ENCODE peak calls at places on chromosomes 4 and X, in six cellular contexts. S, W, G, Z, M and C are unnamed samples.
A peak's percentile ranks its signal among the peaks of the same experiment; 100 is the strongest.

GRCh38 chr4:168408620-168409019 is 71.7 kb downstream of the DDX60L start:
- DNase-seq in M (peak; percentile 93), W (peak; percentile 94), Z (no peak), S (peak; percentile 98), G (peak; percentile 14), C (peak; percentile 74)

GRCh38 chr4:137531951-137532868 is at the start of gene PCDH18:
- DNase-seq in S (peak; percentile 98), Z (peak; percentile 51), W (peak; percentile 96), M (peak; percentile 63), G (peak; percentile 64), C (peak; percentile 90)

GRCh38 chr4:1193206-1194027 is 21.0 kb upstream of the SPON2 start:
- DNase-seq in M (no peak), Z (peak; percentile 21), G (no peak), S (no peak), W (no peak), C (peak; percentile 25)

GRCh38 chr4:99062120-99062519 is 26.5 kb downstream of the ADH5 start:
- DNase-seq in M (peak; percentile 79), Z (no peak), W (peak; percentile 21), S (peak; percentile 36), G (peak; percentile 12), C (no peak)

GRCh38 chrX:132004728-132005127 is 18.4 kb upstream of the STK26 start:
- DNase-seq in S (no peak), Z (no peak), G (no peak), W (peak; percentile 2), M (no peak), C (no peak)

GRCh38 chrX:47662144-47662657 is 3.2 kb upstream of the UXT start:
- DNase-seq in G (no peak), W (peak; percentile 93), S (peak; percentile 96), M (peak; percentile 90), Z (no peak), C (peak; percentile 37)

GRCh38 chrX:110002300-110003166 is at the start of gene TMEM164:
- DNase-seq in Z (peak; percentile 82), G (peak; percentile 79), W (peak; percentile 85), S (peak; percentile 82), M (peak; percentile 30), C (peak; percentile 88)

GRCh38 chr4:151052785-151053184 is 37.7 kb upstream of the LRBA start:
- DNase-seq in G (no peak), Z (no peak), S (no peak), W (no peak), M (peak; percentile 30), C (no peak)

GRCh38 chrX:153411255-153411987 is at the start of gene ZFP92:
- DNase-seq in S (peak; percentile 25), M (no peak), G (no peak), W (peak; percentile 5), Z (peak; percentile 28), C (peak; percentile 26)

GRCh38 chr4:153465583-153465921 is 608 bp upstream of the TMEM131L start:
- DNase-seq in W (peak; percentile 75), G (peak; percentile 45), Z (peak; percentile 41), S (peak; percentile 69), M (no peak), C (peak; percentile 34)

GRCh38 chr4:129328176-129328575 is 232.2 kb downstream of the C4orf33 start:
- DNase-seq in W (no peak), S (no peak), G (no peak), M (no peak), Z (no peak), C (no peak)

GRCh38 chr4:6472008-6472386 is 417 bp downstream of the PPP2R2C start:
- DNase-seq in Z (no peak), W (no peak), M (no peak), S (no peak), G (no peak), C (no peak)

GRCh38 chr4:43339435-43339834 is 446.9 kb downstream of the GRXCR1 start:
- DNase-seq in M (peak; percentile 87), G (no peak), W (peak; percentile 85), Z (no peak), S (no peak), C (no peak)

GRCh38 chr4:56655627-56656345 is 25.3 kb downstream of the HOPX start:
- DNase-seq in Z (no peak), G (peak; percentile 44), W (peak; percentile 29), S (no peak), M (no peak), C (peak; percentile 20)

GRCh38 chrX:69152398-69152797 is 12.9 kb downstream of the PJA1 start:
- DNase-seq in G (no peak), M (peak; percentile 48), W (peak; percentile 43), S (peak; percentile 67), Z (no peak), C (peak; percentile 67)

GRCh38 chr4:153169811-153170210 is 34.4 kb upstream of the TRIM2 start:
- DNase-seq in Z (no peak), S (no peak), M (no peak), W (no peak), G (no peak), C (no peak)

GRCh38 chr4:188305690-188306089 is 166.4 kb downstream of the TRIML1 start:
- DNase-seq in M (no peak), G (no peak), Z (no peak), W (no peak), S (no peak), C (no peak)

GRCh38 chrX:122188751-122189150 is 995.3 kb upstream of the GRIA3 start:
- DNase-seq in W (peak; percentile 36), Z (no peak), G (no peak), M (no peak), S (peak; percentile 34), C (no peak)

GRCh38 chr4:130035391-130035790 is 939.4 kb downstream of the C4orf33 start:
- DNase-seq in M (no peak), Z (no peak), S (no peak), G (no peak), W (no peak), C (no peak)

GRCh38 chrX:102085706-102086105 is 39.8 kb upstream of the TCEAL2 start:
- DNase-seq in W (peak; percentile 6), M (no peak), G (no peak), Z (no peak), S (peak; percentile 14), C (no peak)

GRCh38 chrX:150907474-150907873 is 9.0 kb upstream of the CD99L2 start:
- DNase-seq in G (no peak), M (no peak), Z (no peak), S (no peak), W (no peak), C (no peak)

GRCh38 chrX:134761788-134762187 is 103.5 kb upstream of the PLAC1 start:
- DNase-seq in G (no peak), Z (no peak), S (peak; percentile 27), M (no peak), W (peak; percentile 36), C (no peak)

GRCh38 chr4:90127706-90128345 is 632 bp downstream of the CCSER1 start:
- DNase-seq in G (peak; percentile 38), W (peak; percentile 11), Z (peak; percentile 50), S (no peak), M (no peak), C (no peak)

GRCh38 chr4:114180481-114180880 is 201.0 kb upstream of the ARSJ start:
- DNase-seq in S (peak; percentile 54), Z (no peak), G (peak; percentile 59), W (peak; percentile 83), M (peak; percentile 50), C (peak; percentile 66)

GRCh38 chrX:7889138-7889537 is 38.1 kb downstream of the PNPLA4 start:
- DNase-seq in W (no peak), G (no peak), S (no peak), M (no peak), Z (no peak), C (no peak)

GRCh38 chrX:943035-943434 is 269.4 kb downstream of the CRLF2 start:
- DNase-seq in W (no peak), Z (no peak), G (no peak), M (no peak), S (no peak), C (no peak)

GRCh38 chr4:71268156-71268555 is 70.7 kb upstream of the SLC4A4 start:
- DNase-seq in M (no peak), G (no peak), S (peak; percentile 58), Z (no peak), W (peak; percentile 37), C (no peak)

GRCh38 chrX:38232287-38232686 is 11.6 kb upstream of the SRPX start:
- DNase-seq in W (peak; percentile 69), Z (no peak), G (no peak), S (peak; percentile 46), M (peak; percentile 23), C (no peak)

GRCh38 chr4:116070283-116070682 is 956.9 kb upstream of the NDST4 start:
- DNase-seq in G (no peak), W (peak; percentile 4), M (no peak), S (no peak), Z (no peak), C (no peak)

GRCh38 chr4:189267312-189267965 is 673.2 kb upstream of the FRG1 start:
- DNase-seq in G (no peak), S (no peak), M (no peak), W (no peak), Z (no peak), C (no peak)

GRCh38 chr4:186486172-186486571 is 69.2 kb downstream of the MTNR1A start:
- DNase-seq in M (peak; percentile 22), G (no peak), W (peak; percentile 6), S (peak; percentile 48), Z (no peak), C (no peak)

GRCh38 chrX:111262086-111262485 is 8.2 kb downstream of the CAPN6 start:
- DNase-seq in M (peak; percentile 26), S (peak; percentile 0), Z (no peak), W (no peak), G (no peak), C (no peak)

GRCh38 chrX:54920610-54921426 is at the start of gene TRO:
- DNase-seq in S (peak; percentile 6), M (no peak), W (peak; percentile 26), Z (no peak), G (peak; percentile 30), C (no peak)